ENCODE peak calls at places on chromosomes 2 and 18, in four cellular contexts. One of them, this sample, is unnamed.

GRCh38 chr18:74271656-74272055 is 20.1 kb downstream of the CYB5A start:
- DNase-seq in MCF 10A: peak; percentile 44
- DNase-seq in astrocyte of the cerebellum: no peak
- DNase-seq in substantia nigra: no peak
- DNase-seq in this sample: no peak

GRCh38 chr2:35428548-35428947 is 927.0 kb upstream of the CRIM1 start:
- DNase-seq in MCF 10A: peak; percentile 56
- DNase-seq in astrocyte of the cerebellum: peak; percentile 8
- DNase-seq in substantia nigra: peak; percentile 38
- DNase-seq in this sample: no peak

GRCh38 chr2:96888082-96889011 is 18.5 kb upstream of the SEMA4C start:
- DNase-seq in MCF 10A: no peak
- DNase-seq in astrocyte of the cerebellum: no peak
- DNase-seq in substantia nigra: peak; percentile 84
- DNase-seq in this sample: no peak

GRCh38 chr2:71064754-71065621 is 3.5 kb upstream of the NAGK start:
- DNase-seq in MCF 10A: no peak
- DNase-seq in astrocyte of the cerebellum: no peak
- DNase-seq in substantia nigra: peak; percentile 15
- DNase-seq in this sample: no peak

GRCh38 chr2:241964133-241964532 is 94.6 kb downstream of the RTP5 start:
- DNase-seq in MCF 10A: no peak
- DNase-seq in astrocyte of the cerebellum: no peak
- DNase-seq in substantia nigra: no peak
- DNase-seq in this sample: no peak

GRCh38 chr18:50009772-50010171 is 185.2 kb downstream of the MYO5B start:
- DNase-seq in MCF 10A: peak; percentile 60
- DNase-seq in astrocyte of the cerebellum: no peak
- DNase-seq in substantia nigra: peak; percentile 17
- DNase-seq in this sample: no peak

GRCh38 chr2:68333009-68333408 is 13.3 kb upstream of the CNRIP1 start:
- DNase-seq in MCF 10A: no peak
- DNase-seq in astrocyte of the cerebellum: no peak
- DNase-seq in substantia nigra: no peak
- DNase-seq in this sample: no peak

GRCh38 chr2:73266061-73266891 is 18.0 kb downstream of the FBXO41 start:
- DNase-seq in MCF 10A: no peak
- DNase-seq in astrocyte of the cerebellum: no peak
- DNase-seq in substantia nigra: no peak
- DNase-seq in this sample: no peak

GRCh38 chr18:45266023-45266422 is 349.3 kb upstream of the SLC14A2 start:
- DNase-seq in MCF 10A: no peak
- DNase-seq in astrocyte of the cerebellum: no peak
- DNase-seq in substantia nigra: no peak
- DNase-seq in this sample: no peak

GRCh38 chr2:138615257-138615656 is 113.7 kb downstream of the SPOPL start:
- DNase-seq in MCF 10A: peak; percentile 54
- DNase-seq in astrocyte of the cerebellum: peak; percentile 29
- DNase-seq in substantia nigra: no peak
- DNase-seq in this sample: no peak

GRCh38 chr2:19722486-19723420 is 179.0 kb downstream of the TTC32 start:
- DNase-seq in MCF 10A: no peak
- DNase-seq in astrocyte of the cerebellum: no peak
- DNase-seq in substantia nigra: no peak
- DNase-seq in this sample: no peak

GRCh38 chr2:64819774-64820688 is 166.3 kb upstream of the SERTAD2 start:
- DNase-seq in MCF 10A: no peak
- DNase-seq in astrocyte of the cerebellum: no peak
- DNase-seq in substantia nigra: no peak
- DNase-seq in this sample: no peak

GRCh38 chr2:216775043-216775453 is 79.7 kb upstream of the IGFBP5 start:
- DNase-seq in MCF 10A: peak; percentile 95
- DNase-seq in astrocyte of the cerebellum: peak; percentile 83
- DNase-seq in substantia nigra: no peak
- DNase-seq in this sample: peak; percentile 65

GRCh38 chr2:189020179-189020578 is 46.0 kb downstream of the COL3A1 start:
- DNase-seq in MCF 10A: no peak
- DNase-seq in astrocyte of the cerebellum: no peak
- DNase-seq in substantia nigra: no peak
- DNase-seq in this sample: no peak